ENCODE peak calls at places on chromosomes 11 and 22, in six cellular contexts. J, V, M, T, D and Z are unnamed samples.

GRCh38 chr22:42963231-42963595 is 51.7 kb downstream of the PACSIN2 start:
- DNase-seq in T (no peak), V (no peak), J (no peak), D (no peak), M (no peak), Z (no peak)

GRCh38 chr22:45709004-45709739 is 37.5 kb downstream of the ATXN10 start:
- DNase-seq in T (peak), D (no peak), M (peak), V (peak), J (peak), Z (peak)

GRCh38 chr22:28955817-28956216 is 72.4 kb downstream of the ZNRF3 start:
- DNase-seq in D (no peak), V (no peak), M (no peak), J (no peak), T (no peak), Z (no peak)

GRCh38 chr22:19636696-19637355 is 77.5 kb upstream of the SEPTIN5 start:
- DNase-seq in D (no peak), J (no peak), M (no peak), T (no peak), V (no peak), Z (no peak)

GRCh38 chr11:5476184-5476819 is 12.2 kb upstream of the OR52D1 start:
- DNase-seq in J (peak), M (peak), T (peak), D (no peak), V (peak), Z (peak)

GRCh38 chr11:42407379-42407778 is 904.4 kb upstream of the API5 start:
- DNase-seq in T (no peak), V (no peak), J (peak), M (no peak), D (no peak), Z (no peak)

GRCh38 chr11:4464216-4465159 is 15.4 kb downstream of the OR52K2 start:
- DNase-seq in V (peak), T (peak), D (no peak), J (peak), M (no peak), Z (peak)

GRCh38 chr11:72918825-72919224 is 104.6 kb downstream of the ATG16L2 start:
- DNase-seq in M (no peak), V (no peak), J (no peak), T (peak), D (no peak), Z (no peak)

GRCh38 chr22:32475428-32476010 is 908 bp downstream of the FBXO7 start:
- DNase-seq in D (no peak), M (no peak), T (no peak), V (peak), J (no peak), Z (peak)

GRCh38 chr11:100687032-100687629 is at the start of gene ARHGAP42:
- DNase-seq in V (peak), J (peak), M (peak), T (peak), D (peak), Z (peak)

GRCh38 chr11:8219257-8220021 is 44.2 kb downstream of the LMO1 start:
- DNase-seq in V (peak), T (peak), D (no peak), J (peak), M (peak), Z (peak)

GRCh38 chr11:84855846-84856245 is 771.3 kb downstream of the DLG2 start:
- DNase-seq in J (peak), T (peak), D (no peak), M (no peak), V (peak), Z (peak)

GRCh38 chr11:129815596-129816461 is at the start of gene TMEM45B:
- DNase-seq in M (no peak), V (no peak), D (no peak), J (no peak), T (no peak), Z (peak)

DNA sequence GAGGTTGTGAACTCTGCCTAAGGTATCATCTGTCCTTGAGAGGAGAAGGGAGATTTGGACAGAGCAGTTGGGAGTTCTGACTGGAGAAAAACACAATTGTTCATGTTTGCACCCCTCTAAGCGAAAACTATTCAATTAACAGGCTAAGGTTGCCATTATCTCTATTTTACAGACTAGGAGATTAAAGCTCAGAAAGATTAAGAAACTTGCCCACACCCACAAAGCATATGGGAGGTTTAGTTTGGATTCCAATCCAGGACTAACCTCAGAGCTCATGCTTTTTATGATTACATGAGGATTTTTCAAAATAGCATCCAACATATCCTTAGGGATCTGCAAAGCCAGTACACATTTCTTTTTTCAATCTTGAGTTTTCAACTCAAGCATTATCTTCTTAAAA is 22.0 kb downstream of the GAB2 start:
- DNase-seq in J (no peak), D (no peak), T (no peak), V (no peak), M (no peak), Z (no peak)
- H3K4me3 ChIP-seq in J (no peak), D (no peak), T (no peak), V (no peak), M (no peak), Z (no peak)

GRCh38 chr11:68714047-68714856 is 29.9 kb downstream of the GAL start:
- DNase-seq in V (no peak), M (no peak), T (no peak), D (no peak), J (no peak), Z (no peak)
- H3K4me3 ChIP-seq in V (no peak), M (no peak), T (no peak), D (no peak), J (no peak), Z (no peak)

GRCh38 chr11:36699271-36699670 is 101.2 kb upstream of the RAG2 start:
- DNase-seq in V (peak), D (no peak), M (no peak), T (no peak), J (peak), Z (no peak)

GRCh38 chr11:36702330-36703054 is 104.5 kb upstream of the RAG2 start:
- DNase-seq in M (peak), V (peak), J (peak), D (no peak), T (peak), Z (peak)

DNA sequence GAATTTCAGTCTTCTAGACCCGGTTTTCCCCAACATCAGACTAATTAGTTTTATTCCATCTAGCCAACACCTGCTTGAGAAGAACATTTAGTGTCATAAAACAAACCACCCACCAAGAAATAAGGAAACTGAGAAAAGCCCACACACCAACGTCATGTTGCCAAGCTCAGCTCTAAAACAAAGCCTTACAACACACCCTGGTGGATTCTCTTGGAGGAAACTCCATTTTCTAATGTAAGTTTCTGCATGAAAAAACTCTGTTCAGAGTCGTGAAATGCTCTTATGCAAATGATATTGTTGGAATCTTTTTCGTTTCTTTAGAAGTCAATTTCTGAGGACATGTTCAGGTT is 105.0 kb upstream of the RAG2 start:
- DNase-seq in J (no peak), V (no peak), T (no peak), D (no peak), M (no peak), Z (peak)
- H3K4me3 ChIP-seq in J (no peak), V (no peak), T (no peak), D (no peak), M (no peak), Z (no peak)

DNA sequence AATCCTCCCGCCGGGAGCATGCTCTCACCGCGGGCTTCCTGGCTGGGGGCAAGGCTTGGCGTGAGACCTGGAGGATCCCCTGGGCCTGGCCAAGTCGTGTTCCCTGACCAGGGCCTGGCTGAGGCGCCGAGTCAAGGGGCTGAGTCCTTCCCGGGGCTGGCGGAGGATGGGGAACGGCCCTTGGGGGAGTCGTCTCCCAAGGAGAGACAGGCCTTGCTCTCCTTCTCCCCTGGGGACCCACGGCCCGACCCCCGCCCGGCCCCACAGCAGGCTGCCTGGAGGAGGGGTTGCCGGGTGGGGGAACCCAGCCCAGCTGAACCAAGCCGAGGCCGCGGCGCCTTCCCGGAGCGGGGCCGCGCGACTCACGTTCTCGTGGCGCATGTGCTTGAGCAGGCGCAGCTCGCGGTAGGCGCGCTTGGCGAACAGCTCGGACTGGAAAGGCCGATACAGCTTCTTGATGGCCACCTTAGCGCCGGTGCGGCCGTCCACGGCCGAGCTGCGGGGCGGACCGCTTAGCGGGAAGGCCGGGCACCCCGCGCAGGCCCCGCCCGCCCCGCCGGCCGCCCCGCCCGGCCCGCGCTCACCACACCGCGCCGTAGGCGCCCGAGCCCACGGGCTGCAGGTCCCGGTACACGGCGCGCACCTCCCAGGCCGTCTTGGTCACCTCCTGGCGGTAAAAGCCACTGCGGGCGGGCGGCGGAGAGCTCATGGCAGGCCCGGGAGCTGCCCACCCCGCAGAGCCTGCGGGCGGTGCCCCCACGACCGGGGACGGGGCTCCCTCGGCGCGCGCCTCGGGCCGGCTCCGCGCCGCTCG is 475 bp downstream of the MAPK12 start:
- DNase-seq in J (peak), T (peak), M (no peak), V (peak), D (no peak), Z (peak)
- H3K4me3 ChIP-seq in J (peak), T (peak), M (peak), V (peak), D (peak), Z (peak)

GRCh38 chr11:67376421-67376820 is 3.0 kb upstream of the CLCF1 start:
- DNase-seq in M (no peak), V (no peak), D (no peak), T (no peak), J (no peak), Z (no peak)
- H3K4me3 ChIP-seq in M (peak), V (no peak), D (no peak), T (no peak), J (no peak), Z (no peak)

DNA sequence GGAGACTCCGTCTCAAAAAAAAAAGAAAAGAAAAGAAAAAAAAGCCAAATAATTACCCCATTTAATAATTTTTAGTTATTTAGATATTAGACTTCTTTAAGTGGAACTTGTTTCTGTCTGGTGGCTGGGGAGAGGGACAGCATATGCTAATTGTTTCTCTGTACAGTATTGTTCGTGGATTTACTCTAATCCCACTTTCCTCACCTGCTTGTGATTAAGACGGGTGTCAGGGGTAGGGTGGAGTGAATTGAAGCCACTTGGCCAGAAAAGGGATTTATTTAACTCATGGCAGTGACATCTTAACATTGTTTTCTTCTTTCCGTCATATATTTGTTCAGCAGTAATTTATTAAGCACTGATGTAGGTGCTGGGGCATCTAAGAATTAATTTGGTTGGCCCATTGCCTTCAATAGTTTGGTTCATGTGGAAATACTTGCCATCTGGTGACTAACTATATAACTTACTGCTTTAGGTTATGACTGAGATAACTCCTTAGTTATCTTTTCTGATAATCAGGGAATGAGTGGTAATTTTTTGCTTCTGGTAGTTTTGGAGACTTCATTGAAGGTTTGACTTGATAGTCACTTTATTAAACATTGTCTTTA is 4.6 kb downstream of the TNRC6B start:
- DNase-seq in M (no peak), J (no peak), T (no peak), V (peak), D (no peak), Z (no peak)
- H3K4me3 ChIP-seq in M (no peak), J (no peak), T (no peak), V (no peak), D (no peak), Z (no peak)

DNA sequence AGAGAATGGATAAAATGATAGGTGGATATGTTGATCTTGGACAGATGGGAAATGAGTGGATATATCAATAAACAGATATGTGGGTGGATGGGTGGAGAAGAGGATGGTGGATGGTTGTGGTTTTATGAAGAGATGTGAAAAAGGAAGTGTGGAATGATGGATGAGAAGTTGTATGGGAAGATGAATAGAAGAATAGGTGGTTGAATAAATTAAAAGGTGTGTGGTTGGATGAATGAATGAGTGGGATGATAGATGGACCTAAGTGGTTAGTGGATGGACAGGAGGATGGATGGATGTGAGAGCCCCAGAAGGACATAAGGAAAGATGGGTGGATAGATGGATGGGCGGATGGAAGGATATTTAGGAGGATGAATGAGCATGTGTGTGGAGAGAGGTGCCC is 913 bp upstream of the CD44 start:
- DNase-seq in J (no peak), T (no peak), D (no peak), M (no peak), V (no peak), Z (no peak)
- H3K4me3 ChIP-seq in J (no peak), T (peak), D (no peak), M (peak), V (no peak), Z (peak)

GRCh38 chr11:43558556-43559127 is 121.9 kb upstream of the HSD17B12 start:
- DNase-seq in J (no peak), V (no peak), T (no peak), D (no peak), M (no peak), Z (no peak)

GRCh38 chr11:43556269-43556668 is 124.3 kb upstream of the HSD17B12 start:
- DNase-seq in T (no peak), D (no peak), V (no peak), M (no peak), J (no peak), Z (no peak)

GRCh38 chr11:43556892-43557291 is 123.6 kb upstream of the HSD17B12 start:
- DNase-seq in T (no peak), M (no peak), V (no peak), D (no peak), J (no peak), Z (no peak)

GRCh38 chr11:43557553-43558031 is 122.9 kb upstream of the HSD17B12 start:
- DNase-seq in M (no peak), T (no peak), J (no peak), D (no peak), V (no peak), Z (peak)

GRCh38 chr11:43558056-43558455 is 122.5 kb upstream of the HSD17B12 start:
- DNase-seq in D (no peak), J (no peak), M (no peak), V (no peak), T (no peak), Z (no peak)
- H3K4me3 ChIP-seq in D (no peak), J (no peak), M (no peak), V (no peak), T (no peak), Z (no peak)

GRCh38 chr22:30074994-30075393 is 5.3 kb upstream of the HORMAD2 start:
- DNase-seq in D (no peak), T (no peak), J (no peak), V (no peak), M (no peak), Z (no peak)
- H3K4me3 ChIP-seq in D (no peak), T (no peak), J (no peak), V (no peak), M (no peak), Z (no peak)